ENCODE peak calls at places on chromosomes 2 and 18, in eight cellular contexts. H, T, J, W, I, G, Z and K are unnamed samples.

GRCh38 chr2:75053484-75054112 is 95.2 kb downstream of the POLE4 start:
- DNase-seq in Z (peak; percentile 50), W (peak; percentile 38), G (peak; percentile 57), H (peak; percentile 18), J (peak; percentile 36), I (peak; percentile 62), T (peak; percentile 77), K (peak; percentile 47)

GRCh38 chr2:163171786-163172549 is 333.4 kb upstream of the KCNH7 start:
- DNase-seq in I (peak; percentile 51), W (no peak), G (no peak), T (peak; percentile 27), H (no peak), Z (no peak), J (no peak), K (no peak)

GRCh38 chr2:240431276-240431662 is 4.2 kb upstream of the GPC1 start:
- DNase-seq in H (no peak), Z (no peak), J (no peak), W (peak; percentile 8), I (no peak), G (no peak), T (no peak), K (no peak)

GRCh38 chr2:166147883-166148282 is 20.1 kb upstream of the SCN1A start:
- DNase-seq in J (no peak), I (no peak), G (no peak), H (no peak), T (no peak), Z (no peak), W (no peak), K (no peak)

GRCh38 chr2:217216982-217217381 is 357.1 kb upstream of the TNP1 start:
- DNase-seq in G (no peak), Z (no peak), J (no peak), W (no peak), H (no peak), T (no peak), I (no peak), K (no peak)

GRCh38 chr2:157221394-157221988 is 36.0 kb upstream of the GALNT5 start:
- DNase-seq in J (no peak), I (no peak), H (no peak), W (no peak), T (no peak), G (no peak), Z (no peak), K (no peak)

GRCh38 chr2:237704476-237705224 is 77.3 kb downstream of the LRRFIP1 start:
- DNase-seq in T (peak; percentile 67), Z (peak; percentile 63), H (no peak), J (no peak), W (no peak), I (peak; percentile 76), G (no peak), K (no peak)

GRCh38 chr2:46857871-46858696 is 57.5 kb downstream of the MCFD2 start:
- DNase-seq in J (no peak), G (no peak), H (no peak), T (no peak), Z (no peak), I (no peak), W (no peak), K (no peak)

GRCh38 chr2:100875516-100876230 is 55.7 kb downstream of the NPAS2 start:
- DNase-seq in G (no peak), W (peak; percentile 52), T (no peak), H (peak; percentile 67), I (no peak), J (no peak), Z (no peak), K (no peak)

GRCh38 chr2:105139556-105140236 is 101.8 kb downstream of the MRPS9 start:
- DNase-seq in W (no peak), J (no peak), H (no peak), T (no peak), I (no peak), Z (no peak), G (no peak), K (no peak)

GRCh38 chr2:234864518-234864917 is 87.3 kb upstream of the SH3BP4 start:
- DNase-seq in T (no peak), I (no peak), H (no peak), Z (no peak), G (no peak), W (no peak), J (no peak), K (no peak)

GRCh38 chr2:215188078-215188477 is 49.7 kb upstream of the ABCA12 start:
- DNase-seq in T (peak; percentile 15), J (no peak), H (no peak), W (no peak), Z (no peak), G (no peak), I (no peak), K (no peak)

GRCh38 chr2:190843874-190844699 is 36.5 kb upstream of the GLS start:
- DNase-seq in W (no peak), G (no peak), T (peak; percentile 95), H (no peak), I (peak; percentile 41), Z (peak; percentile 45), J (peak; percentile 85), K (peak; percentile 58)

GRCh38 chr18:11672846-11673454 is 16.1 kb upstream of the GNAL start:
- DNase-seq in H (no peak), T (no peak), G (no peak), I (no peak), J (no peak), W (no peak), Z (no peak), K (no peak)

GRCh38 chr2:236642584-236643291 is 73.1 kb downstream of the ACKR3 start:
- DNase-seq in Z (peak; percentile 67), I (peak; percentile 85), H (no peak), W (peak; percentile 57), G (no peak), T (peak; percentile 32), J (no peak), K (no peak)

GRCh38 chr18:54254265-54254758 is 15.0 kb upstream of the POLI start:
- DNase-seq in G (no peak), H (peak; percentile 45), J (peak; percentile 27), Z (peak; percentile 36), T (peak; percentile 77), I (peak; percentile 60), W (peak; percentile 48), K (no peak)

GRCh38 chr18:48799724-48800315 is 150.9 kb downstream of the SMAD7 start:
- DNase-seq in W (peak; percentile 3), Z (no peak), H (no peak), I (no peak), G (no peak), J (no peak), T (no peak), K (no peak)

GRCh38 chr18:76657911-76658475 is 163.0 kb upstream of the ZNF516 start:
- DNase-seq in I (no peak), H (no peak), Z (no peak), W (no peak), J (no peak), T (no peak), G (no peak), K (no peak)

GRCh38 chr2:60174146-60174545 is 379.3 kb downstream of the BCL11A start:
- DNase-seq in Z (no peak), I (no peak), H (no peak), G (no peak), J (no peak), W (no peak), T (no peak), K (no peak)

GRCh38 chr18:50286391-50287027 is 983 bp downstream of the CXXC1 start:
- DNase-seq in H (no peak), I (peak; percentile 51), Z (peak; percentile 26), G (peak; percentile 52), J (peak; percentile 26), W (no peak), T (peak; percentile 33), K (no peak)

GRCh38 chr2:11873766-11874165 is 127.3 kb downstream of the LPIN1 start:
- DNase-seq in Z (no peak), H (no peak), I (peak; percentile 74), W (no peak), T (no peak), J (no peak), G (no peak), K (no peak)

GRCh38 chr2:43279317-43279840 is 53.0 kb upstream of the ZFP36L2 start:
- DNase-seq in Z (no peak), H (peak; percentile 26), T (peak; percentile 86), W (no peak), J (no peak), G (no peak), I (no peak), K (no peak)
- TF ChIP-seq CTCF in Z (no peak), H (peak; percentile 30), T (peak; percentile 81), W (no peak), J (no peak), G (no peak), I (no peak), K (no peak)

GRCh38 chr2:199738723-199739412 is 112.1 kb downstream of the FTCDNL1 start:
- DNase-seq in H (peak; percentile 17), Z (peak; percentile 12), I (peak; percentile 79), G (no peak), W (no peak), J (no peak), T (peak; percentile 78), K (no peak)

GRCh38 chr2:199744260-199744659 is 106.7 kb downstream of the FTCDNL1 start:
- DNase-seq in I (no peak), Z (no peak), G (no peak), T (no peak), W (no peak), J (no peak), H (no peak), K (no peak)

GRCh38 chr2:199739413-199740110 is 111.4 kb downstream of the FTCDNL1 start:
- DNase-seq in G (peak; percentile 75), I (peak; percentile 69), W (peak; percentile 60), Z (peak; percentile 31), J (peak; percentile 42), T (peak; percentile 78), H (peak; percentile 33), K (peak; percentile 43)

GRCh38 chr2:199742884-199743283 is 108.1 kb downstream of the FTCDNL1 start:
- DNase-seq in H (no peak), W (no peak), T (no peak), J (no peak), I (no peak), G (no peak), Z (no peak), K (no peak)

DNA sequence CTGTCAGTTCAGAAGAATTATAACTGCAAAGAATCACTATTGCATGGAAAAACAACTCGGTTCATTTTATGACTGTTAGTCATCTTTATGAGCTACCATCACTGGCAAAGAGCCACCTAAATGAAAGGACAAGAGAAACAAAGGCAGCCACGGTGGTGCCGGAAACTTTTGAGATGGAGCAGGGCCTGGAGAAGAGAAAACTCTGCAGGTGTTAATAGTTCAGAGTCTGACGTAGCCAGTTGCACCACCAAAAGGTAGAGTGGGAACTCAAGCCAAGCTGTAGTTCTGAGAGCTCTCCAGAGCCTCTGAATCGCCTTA is 110.9 kb downstream of the FTCDNL1 start:
- DNase-seq in G (no peak), J (no peak), T (no peak), Z (no peak), H (peak; percentile 22), I (no peak), W (no peak), K (no peak)
- TF ChIP-seq CTCF in G (no peak), J (no peak), T (no peak), Z (peak; percentile 18), H (no peak), I (no peak), W (no peak), K (no peak)

GRCh38 chr18:10482363-10482984 is 28.0 kb downstream of the APCDD1 start:
- DNase-seq in J (no peak), H (no peak), G (no peak), W (no peak), I (no peak), T (no peak), Z (no peak), K (no peak)
- TF ChIP-seq CTCF in J (no peak), H (no peak), G (no peak), W (no peak), I (no peak), T (no peak), Z (no peak), K (peak; percentile 36)

GRCh38 chr2:54341656-54342055 is 85.6 kb upstream of the TSPYL6 start:
- DNase-seq in T (no peak), I (no peak), J (no peak), W (no peak), Z (no peak), G (no peak), H (no peak), K (no peak)
- TF ChIP-seq CTCF in T (peak; percentile 36), I (no peak), J (no peak), W (no peak), Z (no peak), G (no peak), H (no peak), K (peak; percentile 11)